ENCODE peak calls at places on chromosomes 11 and 22, in seven cellular contexts. Z is progenitor cell of endocrine pancreas, I is MM.1S, T is choroid plexus epithelial cell, B is GM23338, K is heart right ventricle, C is RWPE1. G is an unnamed sample.

GRCh38 chr22:50009765-50010675 is 2.5 kb downstream of the IL17REL start:
- DNase-seq in Z (no peak), I (no peak), T (no peak), B (no peak), K (no peak), C (no peak), G (no peak)

GRCh38 chr22:39087881-39088687 is 9.0 kb upstream of the APOBEC3H start:
- DNase-seq in Z (no peak), I (no peak), T (no peak), B (peak; percentile 81), K (no peak), C (no peak), G (no peak)

GRCh38 chr22:26323013-26323412 is 106.0 kb upstream of the ASPHD2 start:
- DNase-seq in Z (no peak), I (no peak), T (no peak), B (no peak), K (no peak), C (no peak), G (no peak)

GRCh38 chr11:69774354-69775162 is 583 bp downstream of the FGF4 start:
- DNase-seq in Z (no peak), I (no peak), T (no peak), B (peak; percentile 54), K (no peak), C (no peak), G (no peak)

GRCh38 chr11:101867951-101868350 is 46.9 kb upstream of the CEP126 start:
- DNase-seq in Z (no peak), I (no peak), T (peak; percentile 34), B (no peak), K (no peak), C (no peak), G (no peak)

GRCh38 chr11:128346808-128347207 is 240.6 kb downstream of the ETS1 start:
- DNase-seq in Z (no peak), I (no peak), T (peak; percentile 78), B (no peak), K (no peak), C (peak; percentile 71), G (peak; percentile 91)

GRCh38 chr11:45885274-45885920 is at the start of gene MAPK8IP1:
- DNase-seq in Z (peak; percentile 71), I (peak; percentile 76), T (peak; percentile 17), B (peak; percentile 88), K (peak; percentile 55), C (peak; percentile 73), G (peak; percentile 55)

GRCh38 chr11:101974255-101974654 is 57.9 kb upstream of the ANGPTL5 start:
- DNase-seq in Z (no peak), I (no peak), T (peak; percentile 42), B (no peak), K (no peak), C (no peak), G (no peak)

GRCh38 chr11:46009647-46010046 is 87.2 kb downstream of the LARGE2 start:
- DNase-seq in Z (no peak), I (no peak), T (no peak), B (no peak), K (no peak), C (no peak), G (peak; percentile 53)

GRCh38 chr11:1297576-1298473 is 11.6 kb downstream of the TOLLIP start:
- DNase-seq in Z (no peak), I (no peak), T (no peak), B (no peak), K (peak; percentile 20), C (no peak), G (no peak)

GRCh38 chr11:90594658-90595057 is 371.8 kb upstream of the CHORDC1 start:
- DNase-seq in Z (no peak), I (no peak), T (no peak), B (peak; percentile 15), K (no peak), C (no peak), G (no peak)

GRCh38 chr11:94602430-94603372 is 35.5 kb downstream of the PIWIL4 start:
- DNase-seq in Z (no peak), I (peak; percentile 77), T (peak; percentile 88), B (peak; percentile 71), K (peak; percentile 22), C (peak; percentile 66), G (peak; percentile 94)

GRCh38 chr11:121714356-121714755 is 261.6 kb upstream of the SORL1-AS1 start:
- DNase-seq in Z (no peak), I (no peak), T (no peak), B (no peak), K (no peak), C (no peak), G (no peak)

GRCh38 chr11:131748146-131749050 is 378.0 kb downstream of the NTM start:
- DNase-seq in Z (peak; percentile 47), I (peak; percentile 58), T (peak; percentile 85), B (peak; percentile 84), K (peak; percentile 30), C (peak; percentile 41), G (peak; percentile 68)

GRCh38 chr11:105168457-105168856 is 28.9 kb upstream of the CARD18 start:
- DNase-seq in Z (no peak), I (no peak), T (peak; percentile 32), B (no peak), K (no peak), C (no peak), G (peak; percentile 49)

GRCh38 chr11:70397336-70397982 is 870 bp upstream of the CTTN start:
- DNase-seq in Z (no peak), I (no peak), T (peak; percentile 47), B (peak; percentile 44), K (no peak), C (peak; percentile 13), G (no peak)

GRCh38 chr11:15119826-15120225 is 5.1 kb downstream of the INSC start:
- DNase-seq in Z (no peak), I (no peak), T (no peak), B (no peak), K (no peak), C (no peak), G (peak; percentile 60)

GRCh38 chr11:79369094-79369493 is 71.7 kb downstream of the TENM4 start:
- DNase-seq in Z (no peak), I (no peak), T (no peak), B (no peak), K (no peak), C (no peak), G (no peak)

GRCh38 chr11:10454506-10454901 is 560 bp upstream of the AMPD3 start:
- DNase-seq in Z (no peak), I (no peak), T (peak; percentile 23), B (no peak), K (no peak), C (no peak), G (no peak)

GRCh38 chr11:41720761-41721160 is 261.3 kb upstream of the LRRC4C start:
- DNase-seq in Z (no peak), I (no peak), T (no peak), B (no peak), K (no peak), C (no peak), G (no peak)

GRCh38 chr11:9187616-9188015 is 77.5 kb downstream of the DENND5A start:
- DNase-seq in Z (no peak), I (no peak), T (no peak), B (no peak), K (no peak), C (no peak), G (no peak)

GRCh38 chr11:97364047-97364446 is 974.2 kb downstream of the JRKL start:
- DNase-seq in Z (no peak), I (peak; percentile 12), T (peak; percentile 71), B (no peak), K (no peak), C (no peak), G (peak; percentile 1)

GRCh38 chr22:50162391-50162956 is 8.1 kb upstream of the PANX2 start:
- DNase-seq in Z (no peak), I (no peak), T (no peak), B (no peak), K (no peak), C (no peak), G (no peak)

GRCh38 chr11:12777208-12777874 is 103.1 kb downstream of the TEAD1 start:
- DNase-seq in Z (no peak), I (no peak), T (peak; percentile 90), B (no peak), K (no peak), C (no peak), G (no peak)

GRCh38 chr22:30705710-30706651 is 11.3 kb downstream of the OSBP2 start:
- DNase-seq in Z (no peak), I (peak; percentile 73), T (peak; percentile 28), B (no peak), K (no peak), C (no peak), G (no peak)

GRCh38 chr11:121534131-121535093 is 81.6 kb upstream of the SORL1-AS1 start:
- DNase-seq in Z (no peak), I (no peak), T (peak; percentile 50), B (peak; percentile 19), K (peak; percentile 15), C (no peak), G (peak; percentile 60)

DNA sequence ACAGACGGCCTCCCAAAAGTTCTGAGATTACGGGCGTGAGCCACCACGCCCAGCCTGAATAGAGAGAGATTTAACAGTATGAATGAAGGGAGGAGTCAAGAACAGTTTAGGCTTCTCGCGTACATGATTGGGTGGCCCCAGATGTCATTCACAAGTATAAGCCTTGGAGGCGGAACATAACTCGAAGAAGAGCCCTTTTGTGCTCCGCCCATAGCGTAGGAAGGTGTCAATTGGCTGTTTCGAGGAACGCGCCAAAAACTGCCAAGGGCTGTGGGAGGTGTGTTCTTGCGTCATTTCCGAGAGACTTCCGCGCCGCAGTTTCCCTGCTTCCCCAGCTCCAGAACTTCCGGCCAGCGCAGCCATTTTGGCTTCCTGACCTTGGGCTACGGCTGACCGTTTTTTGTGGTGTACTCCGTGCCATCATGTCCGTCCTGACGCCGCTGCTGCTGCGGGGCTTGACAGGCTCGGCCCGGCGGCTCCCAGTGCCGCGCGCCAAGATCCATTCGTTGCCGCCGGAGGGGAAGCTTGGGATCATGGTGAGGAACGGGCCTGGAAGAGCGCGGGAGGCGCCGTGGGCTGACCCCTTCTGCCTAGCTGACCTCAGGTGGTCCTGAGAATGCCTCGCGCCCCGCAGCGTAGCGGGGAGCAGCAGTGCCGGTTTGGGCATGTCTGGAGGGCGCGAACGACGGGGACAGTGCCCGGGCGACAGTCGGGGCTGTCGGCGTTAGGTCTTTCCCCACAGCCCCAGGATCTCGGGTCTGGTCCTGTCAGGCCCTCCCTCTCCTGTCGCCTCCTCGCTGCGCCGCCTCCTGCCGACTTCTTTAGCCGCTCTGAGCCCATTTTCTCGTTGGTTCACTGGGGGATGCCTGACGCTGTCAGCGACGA is at the start of gene COX8A:
- DNase-seq in Z (peak; percentile 85), I (peak; percentile 100), T (peak; percentile 100), B (peak; percentile 100), K (peak; percentile 95), C (peak; percentile 99), G (peak; percentile 100)
- TF ChIP-seq CTCF in Z (peak; percentile 23), I (no peak), T (peak; percentile 36), B (no peak), K (peak; percentile 46), C (no peak), G (peak; percentile 8)

GRCh38 chr11:17635551-17635938 is 83.8 kb upstream of the MYOD1 start:
- DNase-seq in Z (no peak), I (no peak), T (no peak), B (peak; percentile 48), K (no peak), C (no peak), G (no peak)
- TF ChIP-seq CTCF in Z (no peak), I (no peak), T (no peak), B (peak; percentile 56), K (no peak), C (no peak), G (no peak)

GRCh38 chr11:86571273-86571948 is 101.0 kb downstream of the ME3 start:
- DNase-seq in Z (peak; percentile 17), I (no peak), T (no peak), B (peak; percentile 94), K (no peak), C (no peak), G (no peak)
- TF ChIP-seq CTCF in Z (peak; percentile 75), I (peak; percentile 6), T (peak; percentile 59), B (peak; percentile 80), K (peak; percentile 29), C (no peak), G (peak; percentile 36)

GRCh38 chr11:120306519-120307242 is 18.4 kb upstream of the TLCD5 start:
- DNase-seq in Z (no peak), I (no peak), T (peak; percentile 69), B (peak; percentile 80), K (peak; percentile 28), C (peak; percentile 89), G (peak; percentile 96)
- TF ChIP-seq CTCF in Z (peak; percentile 40), I (no peak), T (peak; percentile 58), B (peak; percentile 53), K (peak; percentile 20), C (no peak), G (peak; percentile 79)